ENCODE peak calls at places on chromosomes 13 and 19, in six cellular contexts. Q, T, E, N, I and F are unnamed samples.

GRCh38 chr19:37947778-37948177 is 40.8 kb downstream of the SIPA1L3 start:
- DNase-seq in I (no peak), T (no peak), N (no peak), E (no peak), Q (no peak), F (no peak)

GRCh38 chr13:26485786-26486185 is 71.7 kb upstream of the WASF3 start:
- DNase-seq in Q (no peak), I (no peak), N (peak; percentile 19), E (no peak), T (no peak), F (no peak)

GRCh38 chr19:46480409-46480808 is 9.0 kb upstream of the PNMA8A start:
- DNase-seq in T (no peak), Q (no peak), E (no peak), N (peak; percentile 78), I (peak; percentile 59), F (no peak)

GRCh38 chr19:5128251-5128931 is 159.5 kb downstream of the KDM4B start:
- DNase-seq in Q (no peak), N (peak; percentile 70), E (peak; percentile 78), T (no peak), I (peak; percentile 83), F (peak; percentile 57)

GRCh38 chr19:41156207-41156606 is 36.8 kb upstream of the CYP2S1 start:
- DNase-seq in Q (no peak), N (peak; percentile 6), E (no peak), T (no peak), I (no peak), F (no peak)

GRCh38 chr13:72261732-72262131 is 394.7 kb upstream of the DACH1 start:
- DNase-seq in I (no peak), Q (no peak), T (no peak), N (no peak), E (no peak), F (no peak)

GRCh38 chr19:15251010-15251748 is 18.9 kb upstream of the EPHX3 start:
- DNase-seq in T (no peak), E (no peak), Q (no peak), I (peak; percentile 86), N (peak; percentile 74), F (no peak)

GRCh38 chr13:32783067-32783466 is 196.8 kb downstream of the PDS5B start:
- DNase-seq in E (no peak), N (peak; percentile 13), I (peak; percentile 25), Q (no peak), T (peak; percentile 7), F (no peak)

GRCh38 chr13:64928704-64929499 is 2301.2 kb downstream of the PCDH9 start:
- DNase-seq in T (peak; percentile 19), N (peak; percentile 77), I (peak; percentile 81), E (no peak), Q (no peak), F (no peak)

GRCh38 chr13:73635166-73635787 is 498.9 kb downstream of the KLF12 start:
- DNase-seq in E (no peak), N (no peak), T (no peak), I (no peak), Q (no peak), F (no peak)

GRCh38 chr13:60583911-60584753 is 187.1 kb downstream of the TDRD3 start:
- DNase-seq in I (peak; percentile 91), Q (peak; percentile 36), E (no peak), N (peak; percentile 90), T (peak; percentile 20), F (no peak)

GRCh38 chr13:79765331-79765730 is 284.4 kb downstream of the NDFIP2 start:
- DNase-seq in E (no peak), N (no peak), T (no peak), Q (no peak), I (no peak), F (no peak)

GRCh38 chr19:16435238-16435911 is 36.4 kb downstream of the EPS15L1 start:
- DNase-seq in E (no peak), N (peak; percentile 97), I (peak; percentile 99), Q (peak; percentile 48), T (peak; percentile 65), F (no peak)

GRCh38 chr19:2627855-2628254 is 74.6 kb downstream of the GNG7 start:
- DNase-seq in T (no peak), N (peak; percentile 28), E (no peak), Q (no peak), I (peak; percentile 29), F (no peak)

GRCh38 chr13:51697181-51697580 is 106.8 kb downstream of the DHRS12 start:
- DNase-seq in T (no peak), N (no peak), Q (no peak), E (no peak), I (peak; percentile 67), F (no peak)

GRCh38 chr13:80030491-80030890 is 310.4 kb downstream of the SPRY2 start:
- DNase-seq in I (no peak), E (no peak), Q (no peak), T (peak; percentile 29), N (no peak), F (no peak)

GRCh38 chr13:97695684-97696083 is 257.8 kb upstream of the IPO5 start:
- DNase-seq in T (no peak), N (no peak), E (no peak), Q (no peak), I (no peak), F (peak; percentile 82)

GRCh38 chr19:18532208-18532890 is 10.5 kb upstream of the ELL start:
- DNase-seq in E (peak; percentile 14), Q (no peak), I (no peak), N (no peak), T (no peak), F (no peak)

GRCh38 chr19:7799640-7800355 is 30.2 kb upstream of the EVI5L start:
- DNase-seq in I (peak; percentile 66), Q (peak; percentile 64), E (peak; percentile 73), N (peak; percentile 82), T (peak; percentile 43), F (peak; percentile 81)

GRCh38 chr13:25727776-25728175 is 324.0 kb downstream of the SHISA2 start:
- DNase-seq in I (no peak), N (no peak), E (no peak), T (no peak), Q (no peak), F (no peak)

DNA sequence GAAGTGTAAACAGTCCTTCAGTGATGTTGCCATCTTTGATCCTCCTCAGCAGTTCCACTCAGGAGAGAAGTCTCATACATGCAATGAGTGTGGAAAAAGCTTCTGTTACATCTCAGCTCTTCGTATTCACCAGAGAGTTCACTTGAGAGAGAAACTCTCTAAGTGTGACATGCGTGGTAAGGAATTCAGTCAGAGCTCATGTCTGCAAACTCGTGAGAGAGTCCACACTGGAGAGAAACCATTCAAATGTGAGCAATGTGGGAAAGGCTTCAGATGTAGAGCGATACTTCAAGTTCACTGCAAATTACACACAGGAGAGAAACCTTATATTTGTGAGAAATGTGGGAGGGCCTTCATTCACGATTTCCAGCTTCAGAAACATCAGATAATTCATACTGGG is 7.7 kb downstream of the ZNF230 start:
- DNase-seq in T (no peak), Q (no peak), N (no peak), I (no peak), E (no peak), F (no peak)
- H3K4me3 ChIP-seq in T (no peak overlapping the region), Q (no peak overlapping the region), N (no peak overlapping the region), I (no peak overlapping the region), E (no peak overlapping the region), F (no peak overlapping the region)

GRCh38 chr13:36814465-36814864 is 4.6 kb upstream of the RFXAP start:
- DNase-seq in E (no peak), I (no peak), T (no peak), Q (no peak), N (no peak), F (no peak)

GRCh38 chr13:36813226-36813625 is 5.8 kb upstream of the RFXAP start:
- DNase-seq in N (no peak), E (no peak), I (no peak), T (no peak), Q (no peak), F (no peak)

GRCh38 chr13:36818483-36819063 is 449 bp upstream of the RFXAP start:
- DNase-seq in T (no peak), Q (no peak), E (no peak), N (peak; percentile 28), I (no peak), F (no peak)

GRCh38 chr13:36817996-36818395 is 1.0 kb upstream of the RFXAP start:
- DNase-seq in N (no peak), T (no peak), E (no peak), I (no peak), Q (no peak), F (no peak)

DNA sequence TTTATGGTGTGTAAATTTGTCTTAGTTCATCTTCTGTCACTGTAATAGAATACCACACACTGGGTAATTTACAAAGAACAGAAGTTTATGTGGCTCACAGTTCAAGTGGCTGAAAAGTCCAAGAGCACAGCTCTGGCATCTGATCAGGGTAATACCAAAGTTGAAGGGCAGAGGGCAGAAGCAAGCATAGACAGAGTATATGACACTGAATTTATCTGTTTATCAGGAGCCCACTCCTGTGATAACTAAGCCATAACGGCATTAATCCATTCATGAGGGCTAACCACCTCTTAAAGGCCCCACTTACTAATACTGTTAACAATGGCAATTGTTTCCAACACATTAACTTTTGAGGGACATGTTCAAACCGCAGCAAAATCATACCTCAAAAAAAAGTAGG is 4.0 kb upstream of the RFXAP start:
- DNase-seq in T (no peak), Q (no peak), N (no peak), E (peak; percentile 24), I (no peak), F (no peak)
- TF ChIP-seq CTCF in T (peak; percentile 30), Q (no peak), N (peak; percentile 38), E (peak; percentile 46), I (peak; percentile 56), F (no peak)

GRCh38 chr19:12967907-12968306 is 1.5 kb upstream of the DAND5 start:
- DNase-seq in N (no peak), I (no peak), T (no peak), Q (no peak), E (no peak), F (no peak)

GRCh38 chr19:12965017-12965811 is 4.2 kb upstream of the DAND5 start:
- DNase-seq in Q (peak; percentile 74), T (no peak), N (peak; percentile 65), E (peak; percentile 89), I (peak; percentile 64), F (peak; percentile 91)

GRCh38 chr19:12969292-12969988 is at the start of gene DAND5:
- DNase-seq in I (no peak), E (peak; percentile 84), Q (no peak), T (no peak), N (no peak), F (peak; percentile 53)

GRCh38 chr19:12970070-12970820 is 869 bp downstream of the DAND5 start:
- DNase-seq in Q (no peak), E (peak; percentile 24), N (no peak), T (no peak), I (no peak), F (no peak)

DNA sequence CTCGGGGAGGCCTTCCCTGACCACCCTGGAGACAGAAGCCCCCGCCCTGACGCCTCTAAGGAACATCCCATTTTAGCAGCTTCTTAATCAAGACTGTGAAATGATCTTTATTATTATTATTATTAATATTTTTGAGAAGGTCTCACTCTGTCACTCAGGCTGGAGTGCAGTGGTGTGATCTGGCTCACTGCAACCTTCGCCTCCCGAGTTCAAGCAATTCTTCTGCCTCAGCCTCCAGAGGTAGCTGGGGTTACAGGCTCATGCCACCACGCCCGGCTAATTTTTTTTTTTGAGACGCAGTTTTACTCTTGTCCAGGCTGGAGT is 3.6 kb upstream of the DAND5 start:
- DNase-seq in T (no peak), E (no peak), Q (no peak), I (no peak), N (no peak), F (no peak)
- H3K4me3 ChIP-seq in T (no peak overlapping the region), E (peak overlapping the region; percentile 48), Q (no peak overlapping the region), I (no peak overlapping the region), N (no peak overlapping the region), F (peak overlapping the region; percentile 56)

GRCh38 chr13:75569576-75569975 is 20.0 kb downstream of the UCHL3 start:
- DNase-seq in N (no peak), Q (no peak), E (no peak), I (no peak), T (no peak), F (no peak)

GRCh38 chr13:75566658-75567057 is 17.1 kb downstream of the UCHL3 start:
- DNase-seq in I (no peak), T (no peak), E (peak; percentile 15), Q (no peak), N (peak; percentile 78), F (no peak)
- TF ChIP-seq CTCF in I (peak; percentile 27), T (no peak), E (peak; percentile 73), Q (no peak), N (peak; percentile 56), F (no peak)